ENCODE peak calls at places on chromosomes 5 and 9, in ten cellular contexts. R is HCT116, H is H1, W is breast epithelium, E is stomach, J is GM12892, I is GM23338, A is endothelial cell of umbilical vein, M is transverse colon, B is upper lobe of left lung. L is an unnamed sample.

GRCh38 chr9:117224676-117225075 is 190.2 kb downstream of the ASTN2 start:
- DNase-seq in R (no peak), H (no peak), W (no peak), E (no peak), J (no peak), I (peak), A (no peak), M (no peak), B (no peak), L (no peak)

GRCh38 chr5:5492087-5492933 is 69.8 kb downstream of the ICE1 start:
- DNase-seq in R (peak), H (no peak), W (no peak), E (no peak), J (peak), I (peak), A (peak), M (peak), B (no peak), L (no peak)

GRCh38 chr9:6133346-6134063 is 82.1 kb upstream of the IL33 start:
- DNase-seq in R (no peak), H (no peak), W (no peak), E (no peak), J (peak), I (no peak), A (no peak), M (no peak), B (no peak), L (peak)

GRCh38 chr5:123929055-123929474 is 417.1 kb downstream of the CSNK1G3 start:
- DNase-seq in R (no peak), H (no peak), W (no peak), E (no peak), J (no peak), I (no peak), A (no peak), M (no peak), B (no peak), L (no peak)

GRCh38 chr9:95854386-95855015 is 21.0 kb upstream of the ERCC6L2 start:
- DNase-seq in R (no peak), H (no peak), W (no peak), E (no peak), J (no peak), I (no peak), A (peak), M (no peak), B (no peak), L (no peak)

GRCh38 chr5:103800728-103801127 is 238.1 kb upstream of the NUDT12 start:
- DNase-seq in R (no peak), H (no peak), W (no peak), E (no peak), J (no peak), I (no peak), A (no peak), M (no peak), B (no peak), L (no peak)

GRCh38 chr9:93059097-93059959 is 827 bp downstream of the SUSD3 start:
- DNase-seq in R (no peak), H (no peak), W (no peak), E (peak), J (no peak), I (no peak), A (no peak), M (peak), B (no peak), L (no peak)

GRCh38 chr5:178145965-178146820 is 7.5 kb downstream of the NHP2 start:
- DNase-seq in R (peak), H (peak), W (peak), E (peak), J (peak), I (peak), A (peak), M (peak), B (no peak), L (peak)

GRCh38 chr9:83330207-83331196 is 207.7 kb downstream of the FRMD3 start:
- DNase-seq in R (no peak), H (no peak), W (no peak), E (no peak), J (no peak), I (peak), A (no peak), M (no peak), B (no peak), L (no peak)

GRCh38 chr5:59231221-59231931 is 648.5 kb downstream of the RAB3C start:
- DNase-seq in R (no peak), H (no peak), W (no peak), E (no peak), J (no peak), I (no peak), A (no peak), M (no peak), B (no peak), L (no peak)

GRCh38 chr9:121738969-121739368 is 87.5 kb downstream of the DAB2IP start:
- DNase-seq in R (no peak), H (no peak), W (no peak), E (peak), J (no peak), I (no peak), A (no peak), M (peak), B (no peak), L (no peak)

GRCh38 chr5:150511641-150512367 is 3.9 kb downstream of the NDST1 start:
- DNase-seq in R (no peak), H (no peak), W (no peak), E (peak), J (no peak), I (peak), A (no peak), M (peak), B (peak), L (no peak)

GRCh38 chr5:170491479-170491878 is 12.3 kb upstream of the KCNIP1 start:
- DNase-seq in R (no peak), H (no peak), W (no peak), E (no peak), J (no peak), I (no peak), A (peak), M (no peak), B (no peak), L (no peak)

GRCh38 chr9:23933348-23933747 is 107.3 kb upstream of the ELAVL2 start:
- DNase-seq in R (no peak), H (no peak), W (no peak), E (no peak), J (no peak), I (no peak), A (no peak), M (no peak), B (no peak), L (no peak)

GRCh38 chr9:136964171-136964689 is 12.2 kb downstream of the LCN12 start:
- DNase-seq in R (no peak), H (no peak), W (no peak), E (peak), J (no peak), I (no peak), A (no peak), M (peak), B (peak), L (no peak)

GRCh38 chr9:72895122-72895521 is 57.7 kb downstream of the ALDH1A1 start:
- DNase-seq in R (no peak), H (no peak), W (no peak), E (no peak), J (no peak), I (no peak), A (no peak), M (no peak), B (no peak), L (no peak)

GRCh38 chr9:106393226-106393625 is 469.7 kb upstream of the ZNF462 start:
- DNase-seq in R (no peak), H (no peak), W (no peak), E (no peak), J (no peak), I (no peak), A (no peak), M (no peak), B (no peak), L (no peak)

GRCh38 chr5:143405747-143406098 is 2.2 kb upstream of the NR3C1 start:
- DNase-seq in R (no peak), H (no peak), W (no peak), E (no peak), J (no peak), I (no peak), A (no peak), M (no peak), B (no peak), L (no peak)

GRCh38 chr5:83085106-83085505 is 7.8 kb downstream of the XRCC4 start:
- DNase-seq in R (no peak), H (no peak), W (no peak), E (no peak), J (no peak), I (no peak), A (no peak), M (no peak), B (no peak), L (no peak)

GRCh38 chr9:87792831-87793288 is 66.9 kb downstream of the CTSL start:
- DNase-seq in R (peak), H (no peak), W (no peak), E (peak), J (peak), I (peak), A (peak), M (peak), B (no peak), L (no peak)

GRCh38 chr9:136608331-136609159 is 54.2 kb upstream of the EGFL7 start:
- DNase-seq in R (no peak), H (no peak), W (no peak), E (no peak), J (no peak), I (no peak), A (no peak), M (no peak), B (peak), L (no peak)

GRCh38 chr5:172772112-172772906 is 1.3 kb upstream of the DUSP1 start:
- DNase-seq in R (no peak), H (peak), W (peak), E (peak), J (peak), I (peak), A (peak), M (peak), B (peak), L (peak)

GRCh38 chr5:72380491-72381274 is 60.5 kb downstream of the PTCD2 start:
- DNase-seq in R (no peak), H (no peak), W (no peak), E (no peak), J (peak), I (no peak), A (no peak), M (no peak), B (peak), L (peak)

GRCh38 chr9:31104249-31104648 is 1280.2 kb upstream of the ACO1 start:
- DNase-seq in R (no peak), H (no peak), W (no peak), E (no peak), J (no peak), I (no peak), A (no peak), M (no peak), B (no peak), L (no peak)

GRCh38 chr9:90523953-90524352 is 118.7 kb downstream of the DIRAS2 start:
- DNase-seq in R (no peak), H (no peak), W (no peak), E (no peak), J (no peak), I (no peak), A (no peak), M (peak), B (no peak), L (no peak)

GRCh38 chr9:88745281-88746001 is 210.5 kb downstream of the NXNL2 start:
- DNase-seq in R (no peak), H (no peak), W (no peak), E (no peak), J (no peak), I (no peak), A (no peak), M (peak), B (no peak), L (no peak)

GRCh38 chr5:1930501-1930879 is 47.8 kb upstream of the IRX4 start:
- DNase-seq in R (no peak), H (no peak), W (peak), E (no peak), J (no peak), I (peak), A (no peak), M (no peak), B (peak), L (no peak)

GRCh38 chr9:4666042-4666699 is at the start of gene SPATA6L:
- DNase-seq in R (no peak), H (peak), W (peak), E (peak), J (peak), I (peak), A (peak), M (peak), B (peak), L (no peak)
- TF ChIP-seq POLR2AphosphoS5 in R (peak), H (peak), W (peak), E (no peak), J (no peak), I (peak), A (no peak), M (peak), B (peak), L (no peak)

GRCh38 chr5:88879724-88880123 is 3.3 kb downstream of the MEF2C start:
- DNase-seq in R (no peak), H (no peak), W (no peak), E (no peak), J (no peak), I (no peak), A (peak), M (no peak), B (no peak), L (no peak)
- TF ChIP-seq POLR2AphosphoS5 in R (no peak), H (no peak), W (no peak), E (no peak), J (peak), I (no peak), A (no peak), M (no peak), B (no peak), L (no peak)

DNA sequence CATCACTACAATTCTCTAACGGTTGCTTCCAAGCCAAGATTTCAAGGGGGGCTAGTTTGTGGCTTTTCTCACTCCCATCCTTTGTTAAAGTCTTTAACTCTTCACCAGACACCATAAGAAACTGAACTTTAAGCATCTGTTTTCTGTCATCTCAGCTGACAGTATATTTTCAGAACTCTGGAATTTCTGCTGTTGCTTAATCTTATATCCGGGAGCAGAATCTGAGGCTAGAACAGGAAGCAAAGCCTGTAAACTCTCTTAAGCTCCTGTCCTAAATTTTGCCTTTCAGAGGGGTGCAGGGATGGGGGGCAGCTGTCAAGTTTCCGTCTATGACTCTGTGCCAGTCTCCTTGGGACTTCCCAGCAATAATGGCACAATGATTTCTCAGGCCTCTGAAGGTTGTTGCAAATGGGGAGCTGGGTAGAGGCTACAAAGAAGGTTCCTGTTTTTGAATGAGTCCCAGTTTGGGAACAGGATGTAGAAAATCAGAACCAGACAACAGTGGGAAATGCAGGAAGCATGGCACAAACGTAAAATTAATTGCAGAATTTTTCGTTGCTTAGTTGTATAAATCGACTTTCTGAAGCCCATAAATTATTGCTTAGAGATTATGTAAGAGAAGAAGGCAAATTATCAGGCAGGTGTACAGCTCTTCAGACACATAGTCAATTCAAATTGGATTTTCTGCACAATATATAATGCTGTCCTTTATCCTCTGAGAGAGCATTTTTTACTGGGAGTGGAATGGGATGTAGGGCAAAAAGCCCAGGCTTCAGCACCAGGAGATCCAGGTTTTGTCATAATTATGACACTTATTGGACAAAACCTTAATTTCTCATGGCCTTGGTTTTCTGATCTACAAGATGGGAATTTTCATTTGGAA is 430.9 kb downstream of the DMAC1 start:
- DNase-seq in R (no peak), H (no peak), W (no peak), E (no peak), J (no peak), I (no peak), A (no peak), M (no peak), B (no peak), L (no peak)
- TF ChIP-seq POLR2AphosphoS5 in R (no peak), H (no peak), W (no peak), E (no peak), J (no peak), I (no peak), A (no peak), M (no peak), B (peak), L (no peak)

GRCh38 chr5:38193015-38193581 is 65.3 kb upstream of the EGFLAM start:
- DNase-seq in R (peak), H (peak), W (peak), E (peak), J (peak), I (peak), A (peak), M (peak), B (no peak), L (peak)
- TF ChIP-seq POLR2AphosphoS5 in R (no peak), H (no peak), W (no peak), E (no peak), J (no peak), I (no peak), A (no peak), M (no peak), B (no peak), L (no peak)

DNA sequence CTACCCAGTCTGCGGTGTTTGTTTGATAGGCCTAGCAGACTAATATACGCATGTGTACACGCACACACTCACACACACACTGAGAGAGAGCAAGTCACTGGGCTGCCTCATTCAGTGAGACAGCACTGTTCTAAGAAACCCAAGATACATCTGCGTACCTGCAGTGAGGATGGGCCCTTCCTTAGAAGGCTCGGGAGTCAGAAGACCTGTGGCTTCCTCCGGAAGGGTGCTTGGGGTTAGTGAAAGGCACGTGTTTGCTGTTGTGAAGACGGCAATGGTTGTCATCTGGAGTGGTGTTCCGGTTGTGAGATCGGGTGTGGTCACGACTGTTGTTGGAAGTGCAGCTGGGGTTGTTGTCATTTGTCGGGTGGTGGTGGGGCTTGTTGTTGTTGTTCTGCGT is 11.7 kb downstream of the TIMD4 start:
- DNase-seq in R (no peak), H (no peak), W (no peak), E (no peak), J (no peak), I (no peak), A (no peak), M (no peak), B (no peak), L (no peak)
- TF ChIP-seq POLR2AphosphoS5 in R (no peak), H (no peak), W (no peak), E (no peak), J (no peak), I (no peak), A (no peak), M (no peak), B (no peak), L (no peak)

DNA sequence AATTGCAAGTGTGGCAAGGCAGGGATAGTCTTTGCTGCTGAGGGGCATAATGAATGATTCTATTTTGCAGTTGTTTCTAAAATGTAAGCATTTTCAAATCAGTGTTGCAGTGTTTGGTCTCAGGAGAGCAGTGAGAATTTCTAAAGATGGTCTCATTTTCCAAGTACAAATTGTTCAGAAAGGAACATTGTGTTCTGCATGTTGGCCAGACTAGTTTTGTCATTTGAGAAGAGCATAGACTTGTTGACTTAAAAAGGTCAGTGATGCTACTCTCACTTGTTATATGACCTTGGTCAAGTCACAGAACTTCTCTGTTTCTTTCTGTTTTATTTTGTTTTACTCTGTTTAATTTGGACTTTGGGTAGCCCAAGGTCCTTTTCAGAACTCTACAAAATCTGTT is 344.6 kb downstream of the OSTF1 start:
- DNase-seq in R (no peak), H (no peak), W (no peak), E (no peak), J (no peak), I (no peak), A (no peak), M (no peak), B (no peak), L (no peak)
- TF ChIP-seq POLR2AphosphoS5 in R (no peak), H (no peak), W (no peak), E (no peak), J (no peak), I (no peak), A (no peak), M (no peak), B (no peak), L (no peak)

GRCh38 chr9:133888779-133889491 is 103.2 kb downstream of the VAV2 start:
- DNase-seq in R (no peak), H (peak), W (no peak), E (no peak), J (no peak), I (no peak), A (no peak), M (no peak), B (no peak), L (no peak)

GRCh38 chr9:133887540-133888047 is 104.5 kb downstream of the VAV2 start:
- DNase-seq in R (no peak), H (peak), W (no peak), E (no peak), J (no peak), I (no peak), A (no peak), M (no peak), B (no peak), L (no peak)

GRCh38 chr9:133886563-133887501 is 105.3 kb downstream of the VAV2 start:
- DNase-seq in R (no peak), H (peak), W (no peak), E (no peak), J (peak), I (no peak), A (no peak), M (no peak), B (no peak), L (no peak)

GRCh38 chr9:133889498-133890301 is 102.4 kb downstream of the VAV2 start:
- DNase-seq in R (no peak), H (peak), W (no peak), E (no peak), J (no peak), I (no peak), A (no peak), M (no peak), B (no peak), L (no peak)

DNA sequence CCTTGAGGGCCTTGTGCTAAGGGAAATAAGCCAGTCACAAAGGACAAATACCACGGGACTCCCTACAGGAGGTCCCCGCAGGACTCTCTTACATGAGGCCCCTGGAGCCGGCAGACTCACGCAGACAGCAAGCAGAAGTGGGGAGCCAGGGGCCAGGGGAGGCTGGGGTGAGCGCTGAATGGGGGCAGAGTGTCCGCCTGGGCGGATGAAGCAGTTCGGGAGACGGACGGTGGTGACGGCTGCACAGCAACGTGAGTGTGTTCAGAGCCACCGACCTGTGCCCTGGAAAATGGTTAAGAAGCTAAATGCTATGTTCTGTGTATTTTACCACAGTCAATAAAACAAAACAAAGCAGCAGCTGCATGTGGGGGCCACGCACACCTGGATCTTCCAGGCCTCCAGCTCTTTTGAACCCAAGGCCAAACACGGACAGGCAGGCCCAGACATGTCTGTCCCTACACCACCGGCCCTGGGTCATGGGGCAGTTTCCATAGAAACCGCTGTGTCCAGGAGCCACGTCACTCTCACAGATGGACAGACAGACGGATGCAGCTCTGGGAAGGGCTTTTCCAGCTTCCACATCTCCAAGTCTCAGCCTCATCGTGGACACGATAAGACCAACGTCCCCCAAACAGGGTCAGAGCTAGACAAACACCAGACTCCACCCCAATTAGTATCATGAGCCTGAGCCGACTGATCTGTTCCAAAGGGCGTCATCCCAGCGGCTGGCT is 103.9 kb downstream of the VAV2 start:
- DNase-seq in R (no peak), H (peak), W (no peak), E (no peak), J (no peak), I (no peak), A (no peak), M (no peak), B (no peak), L (no peak)
- TF ChIP-seq POLR2AphosphoS5 in R (no peak), H (no peak), W (no peak), E (no peak), J (no peak), I (no peak), A (no peak), M (no peak), B (no peak), L (no peak)

L was measured in GM12891.